ENCODE peak calls at places on chromosomes 4 and X, in ten cellular contexts. H is EL; R is iris pigment epithelial cell; M is AG08395; S is lower lobe of right lung; Z is activated T-cell treated with anti-CD3 and anti-CD28 coated beads, Interleukin-2, amount 50 U/mL, for 72 hours; K is NCI-H1417; D is glutamatergic neuron; C is ACHN; W is stimulated activated CD8-positive, alpha-beta memory T cell treated with anti-CD3 and anti-CD28 coated beads, Interleukin-12 subunit alpha, Interleukin-12 subunit beta, amount 100 ng/mL, for 4 hours. T is an unnamed sample.
A peak's percentile ranks its signal among the peaks of the same experiment; 100 is the strongest.

GRCh38 chr4:45437381-45437780 is 686.5 kb downstream of the GABRG1 start:
- DNase-seq in H (no peak), R (no peak), M (no peak), S (no peak), Z (no peak), K (no peak), D (no peak), C (no peak), W (no peak), T (no peak)

GRCh38 chrX:72573158-72573511 is 492 bp upstream of the HDAC8 start:
- DNase-seq in H (no peak), R (no peak), M (no peak), S (no peak), Z (no peak), K (no peak), D (no peak), C (no peak), W (no peak), T (no peak)

GRCh38 chr4:130110189-130110588 is 1014.2 kb downstream of the C4orf33 start:
- DNase-seq in H (no peak), R (no peak), M (no peak), S (no peak), Z (no peak), K (no peak), D (no peak), C (no peak), W (no peak), T (no peak)

GRCh38 chr4:26088433-26088928 is 174.5 kb downstream of the SMIM20 start:
- DNase-seq in H (peak; percentile 85), R (peak; percentile 69), M (peak; percentile 55), S (no peak), Z (peak; percentile 36), K (no peak), D (no peak), C (no peak), W (no peak), T (no peak)

GRCh38 chr4:127731406-127731805 is 1.2 kb downstream of the SLC25A31 start:
- DNase-seq in H (no peak), R (no peak), M (no peak), S (no peak), Z (no peak), K (no peak), D (no peak), C (no peak), W (no peak), T (no peak)

GRCh38 chr4:156968479-156968984 is 3.1 kb downstream of the PDGFC start:
- DNase-seq in H (peak; percentile 83), R (peak; percentile 85), M (peak; percentile 69), S (peak; percentile 58), Z (peak; percentile 31), K (peak; percentile 34), D (peak; percentile 58), C (peak; percentile 77), W (no peak), T (no peak)

GRCh38 chr4:118969359-118969758 is 80.7 kb downstream of the SYNPO2 start:
- DNase-seq in H (peak; percentile 66), R (peak; percentile 77), M (peak; percentile 68), S (no peak), Z (no peak), K (peak; percentile 8), D (no peak), C (peak; percentile 68), W (no peak), T (no peak)

GRCh38 chr4:54784188-54784671 is 126.5 kb downstream of the KIT start:
- DNase-seq in H (peak; percentile 92), R (no peak), M (peak; percentile 86), S (peak; percentile 67), Z (no peak), K (no peak), D (peak; percentile 50), C (no peak), W (no peak), T (no peak)

GRCh38 chrX:11472879-11473278 is 179.7 kb downstream of the AMELX start:
- DNase-seq in H (no peak), R (no peak), M (no peak), S (no peak), Z (no peak), K (no peak), D (no peak), C (no peak), W (no peak), T (no peak)

GRCh38 chr4:186191266-186192067 is at the start of gene CYP4V2:
- DNase-seq in H (peak; percentile 77), R (peak; percentile 78), M (peak; percentile 83), S (peak; percentile 91), Z (peak; percentile 93), K (peak; percentile 95), D (peak; percentile 83), C (peak; percentile 86), W (peak; percentile 79), T (peak; percentile 74)

GRCh38 chr4:186898367-186898766 is 174.7 kb upstream of the FAT1 start:
- DNase-seq in H (no peak), R (no peak), M (no peak), S (no peak), Z (no peak), K (no peak), D (no peak), C (no peak), W (no peak), T (no peak)

GRCh38 chrX:30906726-30907125 is 17.7 kb upstream of the TAB3 start:
- DNase-seq in H (peak; percentile 72), R (peak; percentile 40), M (peak; percentile 50), S (no peak), Z (no peak), K (no peak), D (no peak), C (peak; percentile 11), W (no peak), T (no peak)

GRCh38 chr4:89307446-89308160 is at the start of gene GPRIN3:
- DNase-seq in H (no peak), R (peak; percentile 27), M (peak; percentile 29), S (peak; percentile 85), Z (peak; percentile 82), K (peak; percentile 85), D (peak; percentile 96), C (no peak), W (peak; percentile 58), T (peak; percentile 56)

GRCh38 chr4:3276961-3277360 is 15.9 kb upstream of the RGS12 start:
- DNase-seq in H (no peak), R (peak; percentile 16), M (peak; percentile 53), S (no peak), Z (no peak), K (no peak), D (no peak), C (no peak), W (no peak), T (no peak)

GRCh38 chr4:109574443-109574850 is 14.4 kb downstream of the MCUB start:
- DNase-seq in H (no peak), R (peak; percentile 31), M (no peak), S (no peak), Z (no peak), K (no peak), D (no peak), C (peak; percentile 28), W (no peak), T (no peak)

T was measured in activated gamma-delta T cell treated with anti-CD3 and anti-CD28 coated beads, Interleukin-2, amount 50 U/mL, for 16 hours.